ENCODE peak calls at places on chromosomes 7 and 10, in seven cellular contexts. N is body of pancreas, A is spleen, M is tibial nerve, U is fibroblast of lung, K is choroid plexus epithelial cell, L is upper lobe of right lung. Q is an unnamed sample.

GRCh38 chr7:30965883-30966282 is 2.1 kb downstream of the GHRHR start:
- DNase-seq in N (no peak), A (no peak), M (no peak), U (no peak), K (no peak), L (no peak), Q (no peak)

GRCh38 chr7:46908770-46909169 is 673.1 kb downstream of the TNS3 start:
- DNase-seq in N (no peak), A (no peak), M (no peak), U (peak), K (peak), L (no peak), Q (peak)

GRCh38 chr10:14146005-14146404 is 184.7 kb downstream of the FRMD4A start:
- DNase-seq in N (no peak), A (no peak), M (no peak), U (peak), K (peak), L (no peak), Q (peak)

GRCh38 chr7:24341677-24342076 is 57.7 kb downstream of the NPY start:
- DNase-seq in N (no peak), A (no peak), M (no peak), U (no peak), K (no peak), L (no peak), Q (no peak)

GRCh38 chr10:59991661-59992060 is 85.3 kb upstream of the CCDC6 start:
- DNase-seq in N (peak), A (no peak), M (no peak), U (peak), K (peak), L (no peak), Q (peak)

GRCh38 chr10:45354261-45354660 is 19.8 kb upstream of the ALOX5 start:
- DNase-seq in N (peak), A (no peak), M (no peak), U (no peak), K (no peak), L (peak), Q (no peak)

GRCh38 chr10:26931223-26931622 is 70.5 kb upstream of the ABI1 start:
- DNase-seq in N (peak), A (peak), M (no peak), U (no peak), K (peak), L (no peak), Q (no peak)

GRCh38 chr7:55210176-55210575 is 155.0 kb upstream of the LANCL2 start:
- DNase-seq in N (no peak), A (no peak), M (no peak), U (no peak), K (no peak), L (no peak), Q (no peak)

GRCh38 chr10:113916053-113916452 is 61.6 kb downstream of the NHLRC2 start:
- DNase-seq in N (no peak), A (no peak), M (no peak), U (no peak), K (no peak), L (no peak), Q (no peak)

GRCh38 chr10:49170632-49171325 is 17.4 kb downstream of the TMEM273 start:
- DNase-seq in N (no peak), A (peak), M (no peak), U (no peak), K (no peak), L (no peak), Q (no peak)

GRCh38 chr7:50721661-50722259 is 60.9 kb downstream of the GRB10 start:
- DNase-seq in N (peak), A (peak), M (no peak), U (peak), K (peak), L (no peak), Q (no peak)

GRCh38 chr10:59106441-59106840 is 70.0 kb upstream of the PHYHIPL start:
- DNase-seq in N (no peak), A (no peak), M (no peak), U (no peak), K (no peak), L (no peak), Q (no peak)

GRCh38 chr10:117894339-117894738 is 152.4 kb downstream of the RAB11FIP2 start:
- DNase-seq in N (no peak), A (no peak), M (no peak), U (no peak), K (no peak), L (no peak), Q (no peak)

GRCh38 chr10:83925133-83925532 is 214.2 kb upstream of the GHITM start:
- DNase-seq in N (no peak), A (no peak), M (no peak), U (no peak), K (no peak), L (no peak), Q (no peak)

GRCh38 chr7:369981-370621 is 80.1 kb downstream of the FOXL3 start:
- DNase-seq in N (peak), A (peak), M (no peak), U (no peak), K (no peak), L (no peak), Q (no peak)
- TF ChIP-seq CTCF in N (peak), A (no peak), M (no peak), U (no peak), K (no peak), L (no peak), Q (no peak)

DNA sequence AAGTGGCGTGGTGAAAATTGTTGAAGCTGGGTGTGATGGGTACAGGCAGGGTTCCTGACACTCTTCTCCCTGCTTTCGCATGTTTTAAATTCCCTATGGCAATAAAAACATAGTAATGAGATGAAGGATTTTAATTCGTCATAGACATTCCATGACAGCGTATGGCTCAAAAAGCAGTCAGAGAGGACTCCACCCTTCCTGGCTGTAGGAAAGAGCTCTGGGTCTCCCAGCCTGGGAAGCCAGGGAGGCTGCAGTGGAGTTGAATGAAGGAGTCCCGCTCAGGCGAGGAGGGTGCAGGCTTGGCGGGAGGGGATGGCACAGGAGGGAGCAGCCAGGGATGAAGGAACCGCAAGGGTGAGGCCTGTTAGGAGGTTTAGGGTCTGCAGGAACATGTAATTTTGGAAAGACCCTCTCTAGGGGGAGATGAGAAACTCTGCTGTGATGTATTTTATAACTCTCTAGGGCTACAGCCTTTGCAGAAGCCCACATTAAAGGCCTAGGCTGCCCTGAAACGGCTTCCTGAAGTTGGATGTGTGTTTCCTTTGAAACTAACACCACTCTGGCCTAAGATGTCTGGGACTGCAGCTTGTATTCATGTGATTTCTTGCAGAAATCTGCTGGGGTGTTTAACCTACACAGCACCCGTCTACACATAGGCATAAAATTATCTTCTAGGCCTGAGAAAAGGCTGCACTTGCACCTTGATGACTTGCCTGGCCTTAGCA is 7.6 kb upstream of the LARP4B start:
- DNase-seq in N (no peak), A (no peak), M (no peak), U (no peak), K (no peak), L (no peak), Q (no peak)
- H3K4me3 ChIP-seq in N (no peak), A (no peak), M (no peak), U (no peak), K (no peak), L (no peak), Q (no peak)

DNA sequence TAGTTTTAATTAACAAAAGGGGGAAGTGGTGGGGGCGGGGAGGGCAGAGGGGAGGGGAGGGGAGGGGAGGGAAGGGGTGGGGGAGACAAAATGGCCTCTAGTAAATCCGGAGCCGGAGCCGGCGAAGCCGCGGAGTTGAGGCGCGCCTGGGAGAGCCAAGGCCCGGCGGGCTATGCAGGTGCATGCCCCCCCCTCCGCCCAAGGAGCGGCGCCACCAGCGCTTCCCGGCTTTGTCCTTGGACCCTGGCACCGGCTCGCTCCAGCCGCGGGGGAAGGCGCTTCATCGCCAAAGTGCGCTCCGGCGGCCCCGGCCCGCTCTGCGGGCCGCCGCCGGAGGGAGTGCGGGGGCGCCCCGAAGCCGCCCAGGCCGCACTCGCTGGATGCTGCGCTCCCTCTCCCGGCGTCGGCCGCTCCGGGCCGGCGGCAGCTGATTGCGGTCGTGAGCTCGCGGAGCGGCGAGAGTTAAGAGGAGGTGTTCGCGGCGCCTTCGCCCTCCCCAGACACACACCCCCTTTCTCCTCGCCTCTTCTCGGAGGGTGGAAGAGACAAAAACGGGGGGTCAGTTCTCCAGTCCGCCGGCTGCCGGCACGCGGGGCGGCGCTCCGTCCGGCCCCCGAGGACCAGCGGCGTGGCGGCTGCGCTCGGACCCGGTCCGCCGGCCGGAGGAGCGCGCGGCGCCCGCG is at the start of gene LRRC4:
- DNase-seq in N (no peak), A (peak), M (no peak), U (peak), K (peak), L (peak), Q (peak)
- TF ChIP-seq CTCF in N (no peak), A (peak), M (peak), U (no peak), K (peak), L (peak), Q (peak)

GRCh38 chr10:100714566-100714950 is 30.8 kb upstream of the PAX2 start:
- DNase-seq in N (no peak), A (no peak), M (no peak), U (no peak), K (no peak), L (no peak), Q (no peak)

GRCh38 chr10:100713859-100714565 is 31.4 kb upstream of the PAX2 start:
- DNase-seq in N (no peak), A (peak), M (no peak), U (no peak), K (no peak), L (no peak), Q (no peak)

GRCh38 chr10:100715445-100716385 is 29.7 kb upstream of the PAX2 start:
- DNase-seq in N (no peak), A (peak), M (no peak), U (no peak), K (no peak), L (no peak), Q (no peak)

GRCh38 chr10:100715101-100715444 is 30.3 kb upstream of the PAX2 start:
- DNase-seq in N (no peak), A (no peak), M (no peak), U (no peak), K (no peak), L (no peak), Q (no peak)

GRCh38 chr10:100713049-100713858 is 32.1 kb upstream of the PAX2 start:
- DNase-seq in N (no peak), A (peak), M (no peak), U (no peak), K (no peak), L (no peak), Q (no peak)
- H3K4me3 ChIP-seq in N (no peak), A (peak), M (no peak), U (no peak), K (no peak), L (no peak), Q (no peak)

DNA sequence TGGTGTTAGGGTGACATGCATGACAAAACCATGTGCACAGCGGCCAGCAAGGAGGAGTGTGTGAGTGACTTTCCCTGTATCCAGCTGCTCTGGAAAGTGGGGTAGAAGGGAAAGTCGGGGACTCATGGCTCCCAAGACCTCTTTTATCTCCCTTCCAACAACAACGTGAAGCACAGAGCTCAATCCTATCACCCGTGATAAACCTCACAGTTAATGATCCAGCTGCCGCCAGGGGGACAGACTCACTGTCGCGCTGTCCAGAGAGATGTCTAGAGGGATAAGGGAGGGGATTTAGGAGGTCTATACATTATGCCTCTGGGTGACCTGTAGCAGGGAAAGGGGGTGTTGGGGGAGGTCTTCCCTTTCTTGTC is 83.9 kb upstream of the SMNDC1 start:
- DNase-seq in N (no peak), A (no peak), M (no peak), U (no peak), K (no peak), L (no peak), Q (no peak)
- TF ChIP-seq CTCF in N (no peak), A (no peak), M (no peak), U (peak), K (peak), L (no peak), Q (no peak)

Q was measured in astrocyte of the spinal cord.